ENCODE peak calls at places on chromosomes 16 and 17, in seven cellular contexts. J is AG04450, R is NCI-H1048, K is AML-193, W is NB4, T is AG09309, A is dermis blood vessel endothelial cell. M is an unnamed sample.

GRCh38 chr17:27530791-27531391 is 74.6 kb downstream of the KSR1 start:
- DNase-seq in J (no peak), R (no peak), K (peak), W (peak), T (no peak), A (no peak), M (peak)

GRCh38 chr17:38585056-38585804 is 20.5 kb downstream of the SRCIN1 start:
- DNase-seq in J (no peak), R (no peak), K (no peak), W (peak), T (no peak), A (no peak), M (no peak)

GRCh38 chr17:5500247-5500803 is 14.0 kb downstream of the MIS12 start:
- DNase-seq in J (no peak), R (no peak), K (no peak), W (no peak), T (no peak), A (no peak), M (no peak)

GRCh38 chr17:40373324-40373723 is 8.8 kb upstream of the GJD3 start:
- DNase-seq in J (no peak), R (no peak), K (no peak), W (no peak), T (peak), A (no peak), M (no peak)

GRCh38 chr17:4583796-4584124 is 569 bp upstream of the SMTNL2 start:
- DNase-seq in J (no peak), R (no peak), K (no peak), W (no peak), T (no peak), A (peak), M (peak)

GRCh38 chr16:81786321-81786720 is 7.2 kb downstream of the PLCG2 start:
- DNase-seq in J (no peak), R (no peak), K (no peak), W (peak), T (no peak), A (peak), M (peak)

GRCh38 chr17:28228109-28228840 is 90.7 kb upstream of the TMEM97 start:
- DNase-seq in J (no peak), R (no peak), K (peak), W (peak), T (no peak), A (no peak), M (no peak)

GRCh38 chr16:11094838-11095565 is 150.6 kb downstream of the CLEC16A start:
- DNase-seq in J (no peak), R (no peak), K (no peak), W (no peak), T (no peak), A (no peak), M (no peak)

GRCh38 chr16:6573577-6573976 is 759.1 kb upstream of the RBFOX1 start:
- DNase-seq in J (no peak), R (no peak), K (no peak), W (peak), T (no peak), A (no peak), M (no peak)

GRCh38 chr16:17529982-17530760 is 59.4 kb upstream of the XYLT1 start:
- DNase-seq in J (no peak), R (no peak), K (no peak), W (no peak), T (no peak), A (no peak), M (no peak)